ENCODE peak calls at places on chromosomes 6 and 20, in nine cellular contexts. J, N, Q, I, F, C, X, S and W are unnamed samples.

GRCh38 chr20:49924247-49924646 is 8.9 kb upstream of the SPATA2 start:
- DNase-seq in S (no peak), N (no peak), F (peak; percentile 39), J (no peak), Q (no peak), I (no peak), X (no peak), C (no peak), W (no peak)

GRCh38 chr20:37378785-37379598 is 33.1 kb downstream of the SRC start:
- DNase-seq in J (no peak), X (no peak), Q (no peak), S (no peak), C (no peak), F (peak; percentile 47), N (no peak), I (no peak), W (no peak)

GRCh38 chr6:2945069-2945452 is 26.3 kb downstream of the SERPINB6 start:
- DNase-seq in I (no peak), J (no peak), X (no peak), C (no peak), S (no peak), F (no peak), Q (no peak), N (peak; percentile 10), W (no peak)

GRCh38 chr6:133101790-133102189 is 139.4 kb upstream of the EYA4 start:
- DNase-seq in X (no peak), C (no peak), I (no peak), Q (no peak), F (no peak), N (no peak), J (no peak), S (no peak), W (no peak)

GRCh38 chr6:166456360-166457156 is 73.8 kb upstream of the MPC1 start:
- DNase-seq in S (no peak), Q (no peak), F (peak; percentile 59), I (no peak), J (no peak), C (no peak), N (no peak), X (no peak), W (peak; percentile 79)

GRCh38 chr20:20366896-20367680 is 816 bp upstream of the INSM1 start:
- DNase-seq in N (no peak), C (no peak), Q (no peak), S (no peak), J (no peak), F (no peak), X (no peak), I (peak; percentile 43), W (no peak)

GRCh38 chr6:17281100-17281496 is at the start of gene RBM24:
- DNase-seq in Q (no peak), S (peak; percentile 51), J (peak; percentile 25), N (peak; percentile 86), F (peak; percentile 49), X (no peak), C (no peak), I (peak; percentile 77), W (no peak)

GRCh38 chr6:163554663-163555062 is 140.1 kb downstream of the QKI start:
- DNase-seq in F (peak; percentile 53), J (peak; percentile 49), Q (no peak), S (peak; percentile 54), I (peak; percentile 20), X (peak; percentile 22), C (peak; percentile 23), N (peak; percentile 47), W (no peak)

GRCh38 chr20:24917797-24918578 is 31.1 kb upstream of the CST7 start:
- DNase-seq in S (peak; percentile 44), J (peak; percentile 40), X (no peak), F (peak; percentile 74), C (peak; percentile 36), N (peak; percentile 54), I (peak; percentile 85), Q (peak; percentile 67), W (peak; percentile 14)

GRCh38 chr20:25039697-25040437 is 18.1 kb downstream of the ACSS1 start:
- DNase-seq in C (no peak), I (no peak), S (no peak), F (peak; percentile 97), Q (peak; percentile 87), N (peak; percentile 90), X (no peak), J (no peak), W (no peak)

GRCh38 chr6:145148392-145149175 is 586.7 kb downstream of the EPM2A start:
- DNase-seq in Q (no peak), C (peak; percentile 48), I (no peak), N (no peak), X (no peak), S (no peak), F (peak; percentile 34), J (no peak), W (peak; percentile 48)